ENCODE peak calls at places on chromosome X, in seven cellular contexts. N is colonic mucosa; G is tibial nerve; I is choroid plexus epithelial cell; W is Calu3; K is KBM-7; T is activated CD8-positive, alpha-beta memory T cell treated with anti-CD3 and anti-CD28 coated beads for 48 hours. S is an unnamed sample.

GRCh38 chrX:48471504-48471903 is 1.4 kb upstream of the SLC38A5 start:
- DNase-seq in N (no peak), G (no peak), I (no peak), W (no peak), K (no peak), T (no peak), S (no peak)

GRCh38 chrX:70554081-70554480 is 109.4 kb downstream of the DLG3 start:
- DNase-seq in N (no peak), G (no peak), I (peak; percentile 52), W (no peak), K (peak; percentile 53), T (no peak), S (no peak)

GRCh38 chrX:9873952-9874351 is 87.7 kb downstream of the SHROOM2 start:
- DNase-seq in N (peak; percentile 31), G (no peak), I (peak; percentile 40), W (peak; percentile 28), K (peak; percentile 74), T (peak; percentile 5), S (no peak)

GRCh38 chrX:2445662-2446623 is 54.8 kb downstream of the DHRSX start:
- DNase-seq in N (no peak), G (no peak), I (no peak), W (no peak), K (no peak), T (no peak), S (no peak)

GRCh38 chrX:45517090-45517973 is 316.7 kb upstream of the DIPK2B start:
- DNase-seq in N (no peak), G (no peak), I (peak; percentile 69), W (peak; percentile 10), K (peak; percentile 31), T (no peak), S (no peak)

GRCh38 chrX:7552758-7553157 is 290.2 kb upstream of the VCX start:
- DNase-seq in N (no peak), G (no peak), I (no peak), W (no peak), K (no peak), T (no peak), S (no peak)

GRCh38 chrX:120517936-120518335 is 42.8 kb downstream of the CUL4B start:
- DNase-seq in N (no peak), G (no peak), I (peak; percentile 90), W (peak; percentile 28), K (no peak), T (no peak), S (no peak)

GRCh38 chrX:40108084-40108958 is 10.6 kb upstream of the BCOR start:
- DNase-seq in N (peak; percentile 65), G (no peak), I (peak; percentile 30), W (peak; percentile 71), K (no peak), T (no peak), S (peak; percentile 68)

GRCh38 chrX:152915541-152916241 is 17.8 kb downstream of the ZNF185 start:
- DNase-seq in N (no peak), G (no peak), I (peak; percentile 82), W (peak; percentile 21), K (peak; percentile 75), T (no peak), S (peak; percentile 50)

GRCh38 chrX:103063191-103063845 is 653 bp downstream of the BEX1 start:
- DNase-seq in N (no peak), G (no peak), I (peak; percentile 54), W (no peak), K (no peak), T (no peak), S (no peak)

GRCh38 chrX:70117738-70118137 is 15.5 kb upstream of the IGBP1 start:
- DNase-seq in N (no peak), G (no peak), I (no peak), W (no peak), K (no peak), T (no peak), S (no peak)

GRCh38 chrX:48854898-48855297 is 19.5 kb upstream of the PCSK1N start:
- DNase-seq in N (no peak), G (no peak), I (peak; percentile 44), W (peak; percentile 27), K (peak; percentile 61), T (no peak), S (no peak)

GRCh38 chrX:128518508-128518907 is 466.3 kb upstream of the ACTRT1 start:
- DNase-seq in N (no peak), G (no peak), I (peak; percentile 1), W (no peak), K (peak; percentile 47), T (no peak), S (no peak)

GRCh38 chrX:17511556-17511955 is 136.6 kb downstream of the NHS start:
- DNase-seq in N (no peak), G (no peak), I (no peak), W (no peak), K (no peak), T (no peak), S (no peak)

GRCh38 chrX:140525448-140525847 is 20.6 kb upstream of the SOX3 start:
- DNase-seq in N (no peak), G (no peak), I (peak; percentile 6), W (no peak), K (no peak), T (no peak), S (no peak)

GRCh38 chrX:46965125-46965758 is 53.0 kb downstream of the JADE3 start:
- DNase-seq in N (no peak), G (no peak), I (peak; percentile 64), W (no peak), K (no peak), T (no peak), S (no peak)

GRCh38 chrX:17030092-17030491 is 83.6 kb downstream of the REPS2 start:
- DNase-seq in N (no peak), G (no peak), I (no peak), W (no peak), K (peak; percentile 77), T (no peak), S (no peak)

GRCh38 chrX:70476166-70476933 is 31.7 kb downstream of the DLG3 start:
- DNase-seq in N (no peak), G (no peak), I (no peak), W (no peak), K (no peak), T (no peak), S (no peak)

GRCh38 chrX:149161438-149162088 is 343.5 kb downstream of the IDS start:
- DNase-seq in N (no peak), G (no peak), I (no peak), W (no peak), K (no peak), T (no peak), S (no peak)

GRCh38 chrX:74104356-74105065 is 199.5 kb upstream of the ZCCHC13 start:
- DNase-seq in N (no peak), G (no peak), I (peak; percentile 61), W (no peak), K (no peak), T (no peak), S (no peak)

GRCh38 chrX:50333308-50333707 is 128.7 kb downstream of the CCNB3 start:
- DNase-seq in N (no peak), G (no peak), I (no peak), W (no peak), K (no peak), T (no peak), S (no peak)

GRCh38 chrX:38798956-38799355 is 2.3 kb upstream of the MID1IP1 start:
- DNase-seq in N (no peak), G (no peak), I (peak; percentile 59), W (no peak), K (no peak), T (no peak), S (no peak)

GRCh38 chrX:1140236-1140681 is 72.2 kb downstream of the CRLF2 start:
- DNase-seq in N (no peak), G (no peak), I (no peak), W (no peak), K (no peak), T (no peak), S (no peak)

GRCh38 chrX:31423575-31424284 is 351.9 kb upstream of the FTHL17 start:
- DNase-seq in N (peak; percentile 34), G (peak; percentile 47), I (peak; percentile 80), W (peak; percentile 60), K (peak; percentile 58), T (no peak), S (peak; percentile 23)

GRCh38 chrX:65667503-65668355 is at the start of gene MSN:
- DNase-seq in N (peak; percentile 68), G (peak; percentile 55), I (peak; percentile 39), W (peak; percentile 78), K (peak; percentile 73), T (peak; percentile 62), S (peak; percentile 77)

GRCh38 chrX:1468250-1468772 is 15.6 kb upstream of the ASMTL start:
- DNase-seq in N (peak; percentile 21), G (no peak), I (peak; percentile 37), W (peak; percentile 37), K (peak; percentile 98), T (peak; percentile 61), S (no peak)

GRCh38 chrX:14616876-14617275 is 87.5 kb downstream of the GLRA2 start:
- DNase-seq in N (no peak), G (no peak), I (no peak), W (no peak), K (no peak), T (no peak), S (no peak)

GRCh38 chrX:53435997-53436396 is 1.8 kb upstream of the HSD17B10 start:
- DNase-seq in N (peak; percentile 72), G (peak; percentile 21), I (peak; percentile 80), W (peak; percentile 70), K (peak; percentile 83), T (no peak), S (peak; percentile 59)

S was measured in uterus.